ENCODE peak calls at places on chromosomes 11 and 22, in four cellular contexts. A is stomach, F is tibial artery, N is PC-9. Y is an unnamed sample.
A peak's percentile ranks its signal among the peaks of the same experiment; 100 is the strongest.

GRCh38 chr11:65912840-65913239 is 6.0 kb downstream of the C11orf68 start:
- DNase-seq in A (no peak), F (no peak), N (peak; percentile 48), Y (no peak)

GRCh38 chr11:68773521-68774187 is 22.3 kb upstream of the TESMIN start:
- DNase-seq in A (no peak), F (no peak), N (no peak), Y (no peak)

GRCh38 chr11:8287297-8288070 is 23.8 kb upstream of the LMO1 start:
- DNase-seq in A (no peak), F (peak; percentile 37), N (no peak), Y (no peak)

GRCh38 chr22:39353346-39353745 is 3.6 kb downstream of the SYNGR1 start:
- DNase-seq in A (no peak), F (no peak), N (no peak), Y (no peak)

GRCh38 chr22:46791201-46791731 is 28.8 kb downstream of the TBC1D22A start:
- DNase-seq in A (peak; percentile 43), F (peak; percentile 69), N (no peak), Y (no peak)

GRCh38 chr11:78573271-78574035 is 1.2 kb downstream of the NARS2 start:
- DNase-seq in A (no peak), F (no peak), N (no peak), Y (no peak)

GRCh38 chr11:6556139-6556949 is 47.1 kb downstream of the RRP8 start:
- DNase-seq in A (no peak), F (no peak), N (no peak), Y (no peak)

GRCh38 chr11:13207665-13208594 is 69.7 kb upstream of the BMAL1 start:
- DNase-seq in A (no peak), F (no peak), N (peak; percentile 80), Y (no peak)

GRCh38 chr11:69958308-69958707 is 119.8 kb upstream of the ANO1 start:
- DNase-seq in A (no peak), F (no peak), N (no peak), Y (no peak)

GRCh38 chr11:62786318-62787004 is 741 bp upstream of the TMEM179B start:
- DNase-seq in A (peak; percentile 93), F (peak; percentile 94), N (peak; percentile 72), Y (peak; percentile 92)

GRCh38 chr11:28384418-28384817 is 276.2 kb downstream of the METTL15 start:
- DNase-seq in A (no peak), F (no peak), N (no peak), Y (no peak)

GRCh38 chr11:82797595-82797971 is 63.9 kb upstream of the FAM181B start:
- DNase-seq in A (no peak), F (no peak), N (no peak), Y (no peak)

GRCh38 chr11:33158596-33158995 is 2.7 kb downstream of the CSTF3 start:
- DNase-seq in A (no peak), F (no peak), N (no peak), Y (no peak)

GRCh38 chr11:114447892-114448291 is 8.6 kb downstream of the REXO2 start:
- DNase-seq in A (no peak), F (no peak), N (no peak), Y (no peak)

GRCh38 chr11:130418210-130418609 is 10.2 kb downstream of the ADAMTS8 start:
- DNase-seq in A (no peak), F (no peak), N (no peak), Y (no peak)

GRCh38 chr22:43013355-43014061 is 1.4 kb downstream of the PACSIN2 start:
- DNase-seq in A (no peak), F (no peak), N (peak; percentile 75), Y (no peak)

GRCh38 chr11:67389477-67389876 is 2.3 kb upstream of the RAD9A start:
- DNase-seq in A (peak; percentile 67), F (no peak), N (no peak), Y (no peak)

GRCh38 chr11:32331098-32331497 is 104.2 kb downstream of the WT1 start:
- DNase-seq in A (no peak), F (no peak), N (no peak), Y (no peak)

GRCh38 chr11:68575025-68575665 is 109.2 kb upstream of the GAL start:
- DNase-seq in A (no peak), F (no peak), N (no peak), Y (no peak)

GRCh38 chr11:34619062-34619516 is 1.8 kb upstream of the EHF start:
- DNase-seq in A (no peak), F (no peak), N (peak; percentile 62), Y (peak; percentile 43)

GRCh38 chr11:279966-280761 is 2.0 kb downstream of the NLRP6 start:
- DNase-seq in A (no peak), F (peak; percentile 65), N (no peak), Y (peak; percentile 66)

GRCh38 chr11:96132437-96132836 is 208.5 kb upstream of the MTMR2 start:
- DNase-seq in A (no peak), F (no peak), N (peak; percentile 43), Y (no peak)

GRCh38 chr11:115330693-115331482 is 173.3 kb downstream of the CADM1 start:
- DNase-seq in A (no peak), F (no peak), N (no peak), Y (no peak)

GRCh38 chr11:124644426-124645280 is 22.0 kb downstream of the TBRG1 start:
- DNase-seq in A (peak; percentile 57), F (peak; percentile 77), N (peak; percentile 53), Y (peak; percentile 82)

GRCh38 chr11:117819096-117820040 is 5.2 kb downstream of the FXYD2 start:
- DNase-seq in A (peak; percentile 66), F (no peak), N (peak; percentile 63), Y (no peak)

GRCh38 chr11:80727315-80727714 is 1286.5 kb upstream of the TENM4 start:
- DNase-seq in A (no peak), F (no peak), N (no peak), Y (no peak)

GRCh38 chr11:113849713-113850112 is 25.7 kb downstream of the USP28 start:
- DNase-seq in A (no peak), F (no peak), N (no peak), Y (no peak)

GRCh38 chr11:72591785-72592490 is 82.3 kb downstream of the PDE2A start:
- DNase-seq in A (no peak), F (no peak), N (no peak), Y (no peak)

GRCh38 chr11:78605296-78605695 is 30.6 kb upstream of the NARS2 start:
- DNase-seq in A (no peak), F (no peak), N (no peak), Y (no peak)

GRCh38 chr11:34327804-34328631 is 29.8 kb downstream of the ABTB2 start:
- DNase-seq in A (no peak), F (no peak), N (no peak), Y (no peak)

GRCh38 chr11:97754976-97755375 is 1265.8 kb upstream of the CNTN5 start:
- DNase-seq in A (no peak), F (no peak), N (no peak), Y (no peak)

GRCh38 chr11:46383974-46384701 is 2.7 kb downstream of the MDK start:
- DNase-seq in A (no peak), F (no peak), N (no peak), Y (peak; percentile 56)

GRCh38 chr22:19941365-19942070 is at the start of the genes COMT and TXNRD2:
- DNase-seq in A (peak; percentile 81), F (peak; percentile 86), N (peak; percentile 41), Y (no peak)

GRCh38 chr11:112024178-112024777 is 930 bp upstream of the DLAT start:
- DNase-seq in A (no peak), F (no peak), N (no peak), Y (no peak)

GRCh38 chr11:110123003-110123402 is 29.8 kb downstream of the ZC3H12C start:
- DNase-seq in A (no peak), F (no peak), N (no peak), Y (no peak)

GRCh38 chr11:102323542-102324261 is 6.4 kb downstream of the BIRC3 start:
- DNase-seq in A (no peak), F (no peak), N (peak; percentile 87), Y (no peak)

GRCh38 chr11:68989936-68990606 is 9.3 kb upstream of the MRGPRD start:
- DNase-seq in A (no peak), F (peak; percentile 32), N (no peak), Y (peak; percentile 28)

GRCh38 chr22:40175571-40176105 is 2.1 kb upstream of the TNRC6B start:
- DNase-seq in A (no peak), F (no peak), N (no peak), Y (no peak)

GRCh38 chr11:16456366-16456765 is 100.0 kb upstream of the SOX6 start:
- DNase-seq in A (no peak), F (no peak), N (no peak), Y (no peak)

GRCh38 chr11:16460508-16460907 is 104.2 kb upstream of the SOX6 start:
- DNase-seq in A (no peak), F (no peak), N (no peak), Y (no peak)
- H3K4me1 ChIP-seq in A (no peaks in the 10 kb centered on the region), F (peaks cover 5% of the 10 kb centered on the region), N (no peaks in the 10 kb centered on the region), Y (no peaks in the 10 kb centered on the region)

GRCh38 chr22:49028111-49028510 is 799.6 kb downstream of the BRD1 start:
- DNase-seq in A (no peak), F (no peak), N (no peak), Y (no peak)

GRCh38 chr22:49027122-49027670 is 800.5 kb downstream of the BRD1 start:
- DNase-seq in A (no peak), F (no peak), N (no peak), Y (no peak)

GRCh38 chr22:49024775-49025440 is 802.8 kb downstream of the BRD1 start:
- DNase-seq in A (no peak), F (peak; percentile 46), N (no peak), Y (peak; percentile 54)

GRCh38 chr22:49025791-49026475 is 801.7 kb downstream of the BRD1 start:
- DNase-seq in A (no peak), F (peak; percentile 33), N (no peak), Y (no peak)

GRCh38 chr22:49026476-49027121 is 801.1 kb downstream of the BRD1 start:
- DNase-seq in A (no peak), F (no peak), N (no peak), Y (no peak)
- TF ChIP-seq CTCF in A (no peak), F (no peak), N (no peak), Y (no peak)

DNA sequence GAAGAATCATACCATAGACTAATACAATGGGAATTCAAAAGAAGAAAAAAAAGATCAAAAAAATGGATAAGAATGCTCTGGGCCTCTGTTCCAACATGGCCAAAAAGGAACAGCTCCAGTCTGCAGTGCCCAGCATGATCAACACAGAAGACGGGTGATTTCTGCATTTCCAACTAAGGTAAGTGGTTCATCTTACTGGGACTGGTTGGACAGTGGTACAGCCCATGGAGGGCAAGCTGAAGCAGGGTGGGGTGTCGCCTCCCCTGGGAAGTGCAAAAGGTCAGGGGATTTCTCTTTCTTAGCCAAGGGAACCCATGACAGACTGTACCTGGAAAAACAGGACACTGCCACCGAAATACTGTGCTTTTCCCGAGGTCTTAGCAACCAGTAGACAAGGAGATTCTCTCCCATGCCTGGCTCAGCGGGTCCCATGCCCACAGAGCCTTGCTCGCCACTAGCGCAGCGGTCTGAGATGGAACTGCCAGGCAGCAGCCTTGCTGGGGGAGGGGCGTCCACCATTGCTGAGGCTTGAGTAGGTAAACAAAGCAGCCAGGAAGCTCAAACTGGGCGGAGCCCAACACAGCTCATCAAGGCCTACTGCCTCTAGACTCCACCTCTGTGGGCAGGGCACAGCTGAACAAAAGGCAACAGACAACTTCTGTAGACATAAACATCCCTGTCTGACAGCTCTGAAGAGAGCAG is 428.4 kb downstream of the MN1 start:
- DNase-seq in A (peak; percentile 65), F (no peak), N (no peak), Y (no peak)
- H3K27ac ChIP-seq in A (no peak overlapping the region), F (no peak overlapping the region), N (no peak overlapping the region), Y (no peak overlapping the region)

DNA sequence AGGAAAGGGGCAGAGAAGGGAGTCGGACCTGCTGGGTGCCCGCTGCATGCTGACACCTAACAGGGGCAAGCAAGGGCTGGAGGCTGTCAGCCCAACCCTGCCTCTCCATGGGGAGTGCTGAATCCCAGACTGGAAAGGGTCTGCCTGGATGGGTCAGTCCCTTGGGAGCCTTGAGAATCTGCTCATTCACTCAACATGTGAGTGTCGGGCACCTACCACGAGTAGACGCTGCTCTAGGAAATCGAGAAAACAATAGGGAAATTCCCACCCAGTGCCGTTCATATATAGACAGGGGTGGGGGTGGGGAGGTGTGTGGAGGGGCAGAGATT is 4.4 kb upstream of the CTSD start:
- DNase-seq in A (no peak), F (no peak), N (no peak), Y (peak; percentile 53)
- H3K4me1 ChIP-seq in A (peaks cover 26% of the 10 kb centered on the region), F (peaks cover 20% of the 10 kb centered on the region), N (peaks cover 43% of the 10 kb centered on the region), Y (peaks cover 48% of the 10 kb centered on the region)

Y was measured in suprapubic skin.